ENCODE peak calls at places on chromosomes 16 and 17, in ten cellular contexts. G is fibroblast of lung; Z is AG04449; X is left lung; R is heart left ventricle; I is CD8-positive, alpha-beta T cell; H is A549; K is lung; W is PC-3; N is endodermal cell. A is an unnamed sample.

GRCh38 chr16:53689636-53690035 is 14.0 kb downstream of the RPGRIP1L start:
- DNase-seq in R (no peak), X (no peak), G (no peak), I (no peak), K (no peak), W (peak), N (no peak), Z (no peak), H (no peak), A (peak)

GRCh38 chr17:80220709-80221215 is 535 bp downstream of the SLC26A11 start:
- DNase-seq in R (no peak), Z (no peak), H (peak), K (no peak), I (peak), G (no peak), X (peak), W (no peak), N (peak), A (no peak)

GRCh38 chr16:51359141-51359960 is 208.3 kb upstream of the SALL1 start:
- DNase-seq in Z (no peak), H (no peak), K (no peak), G (peak), X (no peak), R (no peak), N (peak), I (no peak), W (no peak), A (no peak)

GRCh38 chr17:34998205-34998604 is 17.9 kb downstream of the LIG3 start:
- DNase-seq in X (peak), R (peak), I (peak), W (peak), N (peak), Z (no peak), H (peak), K (peak), G (peak), A (peak)

GRCh38 chr17:61415374-61416210 is 15.9 kb downstream of the TBX2 start:
- DNase-seq in Z (no peak), K (peak), R (no peak), W (no peak), G (peak), H (no peak), X (peak), N (peak), I (no peak), A (no peak)

GRCh38 chr17:30251931-30252330 is 16.4 kb upstream of the SLC6A4 start:
- DNase-seq in H (no peak), K (no peak), N (no peak), Z (no peak), R (no peak), W (no peak), G (no peak), I (no peak), X (no peak), A (no peak)

GRCh38 chr16:81216706-81217105 is 21.8 kb upstream of the BCO1 start:
- DNase-seq in X (no peak), G (no peak), N (no peak), K (no peak), Z (no peak), H (no peak), W (no peak), I (no peak), R (no peak), A (no peak)

GRCh38 chr17:7174603-7175362 is 4.4 kb downstream of the ASGR1 start:
- DNase-seq in Z (no peak), R (no peak), H (no peak), X (no peak), N (no peak), K (no peak), G (no peak), W (no peak), I (no peak), A (no peak)

GRCh38 chr16:4212207-4212933 is 29.5 kb downstream of the SRL start:
- DNase-seq in N (no peak), R (peak), X (no peak), H (no peak), G (no peak), I (no peak), K (no peak), Z (no peak), W (no peak), A (no peak)

GRCh38 chr17:40490289-40490853 is 11.1 kb downstream of the TNS4 start:
- DNase-seq in K (no peak), I (no peak), G (peak), N (peak), H (no peak), R (peak), Z (no peak), X (no peak), W (peak), A (peak)

GRCh38 chr17:55607736-55608341 is 96.6 kb upstream of the SMIM36 start:
- DNase-seq in N (no peak), W (peak), K (peak), I (no peak), R (no peak), G (peak), Z (no peak), H (peak), X (no peak), A (peak)

GRCh38 chr16:81444448-81445121 is at the start of gene CMIP:
- DNase-seq in W (peak), K (peak), G (peak), I (peak), Z (no peak), N (peak), H (peak), R (peak), X (peak), A (peak)

GRCh38 chr17:64787255-64787920 is 125.3 kb upstream of the SMURF2 start:
- DNase-seq in N (peak), K (no peak), G (no peak), H (no peak), R (no peak), Z (no peak), I (no peak), X (no peak), W (no peak), A (no peak)

GRCh38 chr17:17119106-17119505 is 76.8 kb downstream of the MPRIP start:
- DNase-seq in G (no peak), X (peak), N (no peak), H (no peak), I (no peak), R (peak), W (no peak), K (peak), Z (no peak), A (no peak)

GRCh38 chr16:48471435-48471834 is 86.2 kb upstream of the SIAH1 start:
- DNase-seq in X (no peak), I (no peak), G (no peak), W (no peak), R (no peak), K (no peak), N (no peak), H (no peak), Z (no peak), A (no peak)

GRCh38 chr16:2481676-2482075 is 6.7 kb downstream of the TBC1D24 start:
- DNase-seq in X (no peak), K (no peak), H (no peak), G (no peak), Z (no peak), N (no peak), W (no peak), I (peak), R (no peak), A (no peak)

GRCh38 chr16:15770512-15770911 is 86.3 kb downstream of the MYH11 start:
- DNase-seq in G (peak), N (no peak), W (no peak), X (no peak), H (no peak), I (no peak), Z (peak), R (no peak), K (no peak), A (peak)

GRCh38 chr16:64952177-64952576 is 169.7 kb downstream of the CDH11 start:
- DNase-seq in I (no peak), K (no peak), X (no peak), R (no peak), H (no peak), Z (peak), W (no peak), N (no peak), G (peak), A (peak)

GRCh38 chr17:35243459-35244204 is 760 bp downstream of the SLFN5 start:
- DNase-seq in W (peak), K (peak), X (no peak), H (peak), R (peak), N (peak), Z (peak), G (peak), I (peak), A (peak)

GRCh38 chr16:67844441-67844840 is 2.3 kb upstream of the NUTF2 start:
- DNase-seq in G (no peak), W (peak), X (no peak), K (no peak), I (no peak), R (no peak), Z (no peak), N (no peak), H (no peak), A (peak)
- TF ChIP-seq CTCF in G (no peak), W (no peak), X (no peak), K (no peak), I (no peak), R (no peak), Z (peak), N (peak), H (no peak), A (peak)

GRCh38 chr16:54936086-54936978 is 5.7 kb downstream of the IRX5 start:
- DNase-seq in R (peak), N (peak), K (no peak), H (no peak), W (peak), G (no peak), X (peak), Z (no peak), I (no peak), A (peak)

GRCh38 chr16:54937673-54938350 is 7.1 kb downstream of the IRX5 start:
- DNase-seq in X (no peak), I (no peak), W (no peak), R (no peak), Z (no peak), N (no peak), H (no peak), G (no peak), K (no peak), A (no peak)

GRCh38 chr16:54935411-54936085 is 4.9 kb downstream of the IRX5 start:
- DNase-seq in G (no peak), N (no peak), I (no peak), R (no peak), K (no peak), W (no peak), X (no peak), H (no peak), Z (no peak), A (no peak)

GRCh38 chr16:54938351-54939346 is 8.0 kb downstream of the IRX5 start:
- DNase-seq in R (no peak), H (no peak), G (no peak), X (peak), K (no peak), I (no peak), N (peak), Z (no peak), W (no peak), A (no peak)

DNA sequence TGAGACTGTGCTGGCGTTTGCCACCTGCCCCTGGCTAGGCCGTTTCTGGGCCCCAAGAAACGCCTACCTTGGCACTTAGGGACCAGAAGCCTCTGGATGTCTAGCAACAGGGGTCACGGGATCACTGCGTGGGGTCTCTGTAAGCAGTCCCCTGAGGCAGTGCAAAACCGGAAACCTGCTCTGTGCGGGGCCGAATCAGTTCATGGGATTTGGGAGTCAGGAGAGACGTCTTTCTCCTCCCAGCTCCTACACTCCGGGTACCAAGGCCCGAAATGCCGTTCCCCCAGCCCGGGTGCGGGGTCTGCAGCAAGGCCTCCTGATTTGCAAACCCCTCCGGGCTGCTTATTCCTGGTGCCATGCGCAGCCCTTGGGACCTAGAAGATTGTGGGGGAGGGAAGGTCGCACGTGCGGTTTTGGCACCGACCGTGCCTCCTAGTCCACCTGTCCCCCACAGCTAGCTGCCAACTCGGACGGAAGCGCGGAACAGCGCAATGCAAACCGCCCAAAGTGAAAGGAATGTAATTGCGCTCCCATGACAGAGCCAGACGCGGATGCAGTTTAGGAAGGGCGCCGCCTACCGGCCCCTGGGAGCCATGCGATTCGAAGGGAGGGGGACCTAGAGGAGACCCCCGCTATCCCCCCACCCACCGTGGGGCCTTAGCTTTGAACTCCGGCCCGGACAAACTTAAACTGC is 6.5 kb downstream of the IRX5 start:
- DNase-seq in K (peak), N (peak), R (peak), Z (no peak), H (peak), X (peak), G (no peak), W (no peak), I (no peak), A (peak)
- H3K4me3 ChIP-seq in K (peak), N (peak), R (peak), Z (peak), H (peak), X (peak), G (no peak), W (no peak), I (peak), A (peak)

DNA sequence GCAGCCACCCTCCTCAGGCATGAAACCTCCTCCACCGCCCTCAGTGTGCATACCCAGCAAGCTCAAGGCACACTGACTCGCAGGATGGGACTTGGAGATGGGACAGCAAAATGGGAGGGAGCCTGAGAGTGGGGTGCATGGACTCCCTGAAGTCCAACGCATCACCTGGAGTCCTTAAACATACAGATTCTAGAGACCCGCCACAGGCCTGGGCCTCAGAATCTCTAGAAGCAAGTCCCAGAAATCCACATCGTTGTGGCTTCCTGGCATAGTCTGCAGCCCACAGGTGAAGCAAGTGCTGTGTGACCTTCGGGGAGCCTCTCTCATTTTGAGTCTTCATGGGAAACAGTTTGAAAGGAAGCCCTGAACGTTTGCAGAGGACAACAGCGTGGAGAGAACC is 3.5 kb upstream of the TBX21 start:
- DNase-seq in X (no peak), I (no peak), Z (no peak), G (no peak), W (no peak), H (no peak), R (peak), K (no peak), N (peak), A (no peak)
- TF ChIP-seq CTCF in X (no peak), I (no peak), Z (no peak), G (no peak), W (no peak), H (no peak), R (no peak), K (no peak), N (no peak), A (no peak)

GRCh38 chr17:794876-795275 is 12.7 kb downstream of the MRM3 start:
- DNase-seq in W (peak), K (peak), I (peak), N (peak), X (peak), Z (no peak), G (peak), R (peak), H (peak), A (peak)
- H3K4me3 ChIP-seq in W (peak), K (no peak), I (no peak), N (no peak), X (no peak), Z (peak), G (peak), R (no peak), H (no peak), A (no peak)